ENCODE peak calls at places on chromosomes 4 and X, in four cellular contexts. H is H9, P is H1, S is IMR-90. G is an unnamed sample.

GRCh38 chr4:85406185-85406584 is 68.8 kb upstream of the ARHGAP24 start:
- DNase-seq in S (no peak), H (no peak), P (no peak), G (no peak)

GRCh38 chr4:176376032-176376614 is 56.4 kb downstream of the SPCS3 start:
- DNase-seq in S (peak; percentile 53), P (no peak), H (no peak), G (peak; percentile 10)

GRCh38 chr4:94559351-94559806 is 107.6 kb downstream of the PDLIM5 start:
- DNase-seq in H (no peak), P (no peak), S (peak; percentile 39), G (no peak)

GRCh38 chr4:63563288-63564014 is 845.8 kb downstream of the TECRL start:
- DNase-seq in S (no peak), H (peak; percentile 49), P (no peak), G (peak; percentile 56)

GRCh38 chr4:102663073-102663472 is 97.7 kb downstream of the MANBA start:
- DNase-seq in H (no peak), S (peak; percentile 80), P (no peak), G (no peak)

GRCh38 chr4:87445964-87446363 is 23.6 kb downstream of the NUDT9 start:
- DNase-seq in S (no peak), H (no peak), P (no peak), G (no peak)

GRCh38 chr4:81758865-81759264 is 287.2 kb upstream of the RASGEF1B start:
- DNase-seq in S (no peak), H (no peak), P (no peak), G (no peak)

GRCh38 chr4:77167866-77168265 is 10.9 kb downstream of the CCNG2 start:
- DNase-seq in H (no peak), S (no peak), P (no peak), G (no peak)

GRCh38 chr4:76215120-76215519 is 1.5 kb upstream of the SCARB2 start:
- DNase-seq in H (no peak), S (no peak), P (no peak), G (no peak)

GRCh38 chrX:154021131-154021611 is 1.5 kb upstream of the IRAK1 start:
- DNase-seq in H (no peak), P (no peak), S (peak; percentile 56), G (peak; percentile 73)

GRCh38 chr4:89598602-89599001 is 238.4 kb downstream of the SNCA start:
- DNase-seq in H (no peak), S (peak; percentile 17), P (no peak), G (peak; percentile 48)

GRCh38 chr4:6191448-6192130 is 8.8 kb downstream of the JAKMIP1 start:
- DNase-seq in S (no peak), H (no peak), P (no peak), G (peak; percentile 75)

GRCh38 chrX:24759786-24760185 is 66.1 kb downstream of the POLA1 start:
- DNase-seq in P (no peak), H (no peak), S (no peak), G (no peak)

GRCh38 chr4:165560941-165561340 is 182.1 kb downstream of the CPE start:
- DNase-seq in H (no peak), S (no peak), P (no peak), G (no peak)

DNA sequence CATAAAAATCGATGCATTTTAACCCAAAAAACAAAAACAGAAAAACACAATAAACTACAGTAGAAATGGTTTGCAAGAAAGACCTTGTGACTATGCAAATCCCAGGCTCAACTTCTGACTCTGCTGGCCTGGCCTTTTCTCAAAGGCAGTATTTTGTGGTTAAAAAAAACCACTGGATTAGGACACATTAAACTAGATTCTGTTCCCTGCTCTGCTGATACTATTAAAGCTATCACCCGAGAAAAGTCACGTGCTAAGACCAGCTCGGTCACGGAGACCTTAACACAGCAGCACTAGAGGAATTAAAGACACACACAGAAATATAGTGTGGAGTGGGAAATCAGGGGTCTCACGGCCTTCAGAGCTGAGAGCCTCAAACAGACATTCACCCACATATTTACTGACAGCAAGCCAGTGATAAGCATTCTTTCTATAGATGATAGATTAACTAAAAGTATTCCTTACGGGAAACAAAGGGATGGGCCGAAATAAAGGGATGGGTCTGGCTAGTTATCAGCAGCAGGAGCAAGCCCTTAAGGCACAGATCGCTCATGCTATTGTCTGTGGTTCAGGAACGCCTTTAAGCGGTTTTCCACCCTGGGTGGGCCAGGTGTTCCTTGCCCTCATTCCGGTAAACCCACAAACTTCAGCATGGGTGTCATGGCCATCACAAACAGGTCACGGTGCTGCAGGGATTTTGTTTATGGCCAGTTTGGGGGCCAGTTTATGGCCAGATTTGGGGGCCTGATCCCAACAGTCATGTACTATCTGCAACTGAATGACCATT is 16.1 kb downstream of the CBR4 start:
- DNase-seq in S (no peak), P (no peak), H (no peak), G (peak; percentile 40)
- H4K5ac ChIP-seq in S (no peak overlapping the region), P (no peak overlapping the region), H (no peak overlapping the region), G (no peak overlapping the region)

GRCh38 chr4:118033148-118034060 is 882 bp upstream of the NDST3 start:
- DNase-seq in P (no peak), S (peak; percentile 24), H (peak; percentile 70), G (peak; percentile 75)
- H2BK5ac ChIP-seq in P (no peak overlapping the region), S (no peak overlapping the region), H (no peak overlapping the region), G (no peak overlapping the region)

GRCh38 chr4:160808174-160808573 is 1355.6 kb downstream of the FSTL5 start:
- DNase-seq in H (no peak), P (no peak), S (no peak), G (no peak)
- H4K5ac ChIP-seq in H (no peak overlapping the region), P (no peak overlapping the region), S (no peak overlapping the region), G (no peak overlapping the region)

DNA sequence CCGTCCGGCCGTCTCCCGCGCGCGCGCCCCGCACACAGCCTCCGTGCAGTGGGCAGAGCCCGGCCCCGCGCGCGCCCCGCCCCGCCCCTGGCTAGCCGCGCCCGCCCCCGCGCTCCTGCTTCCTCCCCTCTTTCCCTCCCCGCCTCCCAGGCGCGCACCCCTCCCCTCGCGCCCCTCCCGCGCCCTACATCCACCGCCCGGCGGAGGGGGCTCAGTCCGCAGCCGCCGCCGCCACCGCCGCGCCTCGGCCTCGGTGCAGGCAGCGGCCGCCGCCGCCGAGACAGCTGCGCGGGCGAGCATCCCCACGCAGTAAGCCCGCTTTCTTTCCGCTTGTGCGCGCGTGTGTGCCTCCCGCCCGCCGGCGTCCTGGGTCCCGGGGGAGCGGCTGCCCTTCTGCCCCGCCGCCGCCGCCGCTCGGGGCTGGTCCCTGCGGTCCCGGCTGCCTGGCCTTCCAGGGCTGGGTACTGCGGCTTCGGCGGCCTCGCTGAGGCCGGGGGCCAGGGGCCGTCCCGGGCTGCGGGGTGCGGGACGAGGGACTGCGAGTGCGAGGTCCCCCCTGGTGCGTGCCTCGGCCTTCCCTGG is at the start of gene FHL1:
- DNase-seq in S (peak; percentile 12), P (no peak), H (peak; percentile 37), G (peak; percentile 37)
- H2BK5ac ChIP-seq in S (no peak within 1 kb of the TSS), P (no peak within 1 kb of the TSS), H (no peak within 1 kb of the TSS), G (no peak within 1 kb of the TSS)

DNA sequence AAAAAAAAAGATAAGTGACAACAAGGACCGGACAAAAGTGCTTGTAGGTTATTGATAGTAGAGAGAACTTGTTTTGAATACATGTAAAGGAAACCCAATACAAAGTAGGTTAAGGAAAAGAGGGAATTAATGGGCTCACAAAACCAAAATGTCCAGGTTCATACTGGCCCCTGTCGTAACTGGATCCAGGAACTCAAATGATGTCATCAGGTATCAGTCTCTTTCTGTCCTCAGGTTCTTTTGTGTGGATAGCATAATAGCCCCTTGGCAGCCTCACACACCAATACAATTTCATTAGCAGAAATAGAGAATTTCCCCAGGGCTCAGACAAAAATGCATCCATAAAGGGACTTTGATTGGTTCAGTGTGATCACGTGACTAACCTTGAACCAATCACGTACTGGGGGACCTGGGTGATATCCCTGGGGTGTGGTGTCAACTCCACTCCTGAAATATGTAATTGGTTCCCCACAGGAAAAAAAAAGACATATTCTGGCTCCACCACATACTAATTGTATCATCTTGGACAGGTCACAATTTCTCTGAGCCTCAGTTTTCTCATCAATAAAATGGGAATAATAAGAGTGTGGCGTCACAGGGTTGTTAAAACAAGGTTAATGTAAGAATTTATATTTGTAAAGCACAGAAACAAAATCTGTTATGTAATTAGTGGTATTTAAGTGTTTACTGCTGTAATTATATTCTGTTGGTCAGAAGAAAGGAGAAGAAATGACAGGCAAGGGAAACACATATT is 174.8 kb downstream of the PDGFRA start:
- DNase-seq in H (no peak), P (no peak), S (no peak), G (no peak)
- H4K5ac ChIP-seq in H (no peak overlapping the region), P (no peak overlapping the region), S (no peak overlapping the region), G (no peak overlapping the region)

DNA sequence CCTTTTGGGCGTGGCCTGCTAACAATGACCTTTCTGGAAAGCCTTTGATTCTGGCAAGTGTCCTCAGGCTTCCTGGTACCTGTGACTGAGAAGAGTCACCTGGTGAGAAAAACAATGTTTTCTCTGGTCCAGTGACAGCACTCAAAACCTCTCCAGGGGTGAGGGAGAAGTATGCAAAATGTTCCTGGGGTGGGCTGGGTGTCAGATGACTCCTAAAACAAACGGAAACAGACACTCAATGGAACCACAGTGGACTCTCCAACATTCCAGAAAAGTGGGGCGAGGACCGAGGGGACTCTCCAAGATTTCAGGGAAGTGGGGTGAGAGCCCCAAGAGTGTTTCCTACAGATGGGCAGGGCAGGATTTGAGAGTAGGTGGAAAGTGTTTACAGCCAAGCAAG is 69.5 kb downstream of the ANAPC4 start:
- DNase-seq in H (no peak), S (no peak), P (no peak), G (no peak)
- H2BK5ac ChIP-seq in H (no peak overlapping the region), S (no peak overlapping the region), P (no peak overlapping the region), G (no peak overlapping the region)